ENCODE peak calls at places on chromosomes 6 and 20, in eight cellular contexts. One of them, this sample, is unnamed.

GRCh38 chr6:154479388-154480143 is 30.9 kb downstream of the CNKSR3 start:
- DNase-seq in cardiac muscle cell: no peak
- DNase-seq in ascending aorta: no peak
- DNase-seq in stomach: no peak
- DNase-seq in heart left ventricle: no peak
- DNase-seq in natural killer cell: no peak
- DNase-seq in lower lobe of right lung: no peak
- DNase-seq in nephron progenitor cell: no peak
- DNase-seq in this sample: no peak

GRCh38 chr6:56772737-56773184 is 130.1 kb upstream of the DST start:
- DNase-seq in cardiac muscle cell: no peak
- DNase-seq in ascending aorta: peak; percentile 26
- DNase-seq in stomach: no peak
- DNase-seq in heart left ventricle: peak; percentile 47
- DNase-seq in natural killer cell: no peak
- DNase-seq in lower lobe of right lung: no peak
- DNase-seq in nephron progenitor cell: no peak
- DNase-seq in this sample: no peak

GRCh38 chr20:4130404-4131189 is 115.2 kb upstream of the RNF24 start:
- DNase-seq in cardiac muscle cell: no peak
- DNase-seq in ascending aorta: no peak
- DNase-seq in stomach: no peak
- DNase-seq in heart left ventricle: no peak
- DNase-seq in natural killer cell: no peak
- DNase-seq in lower lobe of right lung: no peak
- DNase-seq in nephron progenitor cell: no peak
- DNase-seq in this sample: no peak

GRCh38 chr6:168609026-168609685 is 168.2 kb downstream of the SMOC2 start:
- DNase-seq in cardiac muscle cell: no peak
- DNase-seq in ascending aorta: no peak
- DNase-seq in stomach: no peak
- DNase-seq in heart left ventricle: no peak
- DNase-seq in natural killer cell: no peak
- DNase-seq in lower lobe of right lung: no peak
- DNase-seq in nephron progenitor cell: no peak
- DNase-seq in this sample: no peak

GRCh38 chr6:44452725-44453124 is 65.2 kb downstream of the CDC5L start:
- DNase-seq in cardiac muscle cell: no peak
- DNase-seq in ascending aorta: no peak
- DNase-seq in stomach: no peak
- DNase-seq in heart left ventricle: no peak
- DNase-seq in natural killer cell: no peak
- DNase-seq in lower lobe of right lung: no peak
- DNase-seq in nephron progenitor cell: no peak
- DNase-seq in this sample: no peak

GRCh38 chr20:60903325-60903958 is 348.6 kb upstream of the CDH4 start:
- DNase-seq in cardiac muscle cell: no peak
- DNase-seq in ascending aorta: no peak
- DNase-seq in stomach: no peak
- DNase-seq in heart left ventricle: no peak
- DNase-seq in natural killer cell: no peak
- DNase-seq in lower lobe of right lung: no peak
- DNase-seq in nephron progenitor cell: no peak
- DNase-seq in this sample: no peak

GRCh38 chr20:47622118-47622665 is 120.5 kb downstream of the NCOA3 start:
- DNase-seq in cardiac muscle cell: no peak
- DNase-seq in ascending aorta: no peak
- DNase-seq in stomach: no peak
- DNase-seq in heart left ventricle: no peak
- DNase-seq in natural killer cell: no peak
- DNase-seq in lower lobe of right lung: no peak
- DNase-seq in nephron progenitor cell: no peak
- DNase-seq in this sample: no peak

GRCh38 chr20:7879883-7880282 is 60.4 kb downstream of the HAO1 start:
- DNase-seq in cardiac muscle cell: no peak
- DNase-seq in ascending aorta: no peak
- DNase-seq in stomach: no peak
- DNase-seq in heart left ventricle: no peak
- DNase-seq in natural killer cell: no peak
- DNase-seq in lower lobe of right lung: no peak
- DNase-seq in nephron progenitor cell: no peak
- DNase-seq in this sample: no peak

GRCh38 chr20:24134284-24134683 is 145.7 kb upstream of the GGTLC1 start:
- DNase-seq in cardiac muscle cell: no peak
- DNase-seq in ascending aorta: no peak
- DNase-seq in stomach: no peak
- DNase-seq in heart left ventricle: no peak
- DNase-seq in natural killer cell: no peak
- DNase-seq in lower lobe of right lung: no peak
- DNase-seq in nephron progenitor cell: no peak
- DNase-seq in this sample: no peak

GRCh38 chr20:49880177-49880576 is 35.2 kb downstream of the SPATA2 start:
- DNase-seq in cardiac muscle cell: no peak
- DNase-seq in ascending aorta: no peak
- DNase-seq in stomach: peak; percentile 84
- DNase-seq in heart left ventricle: no peak
- DNase-seq in natural killer cell: no peak
- DNase-seq in lower lobe of right lung: no peak
- DNase-seq in nephron progenitor cell: no peak
- DNase-seq in this sample: no peak

GRCh38 chr6:3194535-3195376 is 32.7 kb downstream of the TUBB2B start:
- DNase-seq in cardiac muscle cell: peak; percentile 5
- DNase-seq in ascending aorta: no peak
- DNase-seq in stomach: no peak
- DNase-seq in heart left ventricle: peak; percentile 31
- DNase-seq in natural killer cell: no peak
- DNase-seq in lower lobe of right lung: no peak
- DNase-seq in nephron progenitor cell: no peak
- DNase-seq in this sample: peak; percentile 48

GRCh38 chr20:63964412-63964811 is 5.3 kb downstream of the ZNF512B start:
- DNase-seq in cardiac muscle cell: no peak
- DNase-seq in ascending aorta: no peak
- DNase-seq in stomach: no peak
- DNase-seq in heart left ventricle: peak; percentile 31
- DNase-seq in natural killer cell: no peak
- DNase-seq in lower lobe of right lung: no peak
- DNase-seq in nephron progenitor cell: no peak
- DNase-seq in this sample: no peak

GRCh38 chr6:89360415-89360999 is 8.0 kb upstream of the UBE2J1 start:
- DNase-seq in cardiac muscle cell: no peak
- DNase-seq in ascending aorta: no peak
- DNase-seq in stomach: no peak
- DNase-seq in heart left ventricle: no peak
- DNase-seq in natural killer cell: no peak
- DNase-seq in lower lobe of right lung: no peak
- DNase-seq in nephron progenitor cell: no peak
- DNase-seq in this sample: no peak

GRCh38 chr6:48486876-48487275 is 375.9 kb upstream of the PTCHD4 start:
- DNase-seq in cardiac muscle cell: no peak
- DNase-seq in ascending aorta: no peak
- DNase-seq in stomach: no peak
- DNase-seq in heart left ventricle: no peak
- DNase-seq in natural killer cell: no peak
- DNase-seq in lower lobe of right lung: no peak
- DNase-seq in nephron progenitor cell: no peak
- DNase-seq in this sample: no peak

GRCh38 chr6:13378669-13379590 is 50.6 kb upstream of the TBC1D7 start:
- DNase-seq in cardiac muscle cell: no peak
- DNase-seq in ascending aorta: no peak
- DNase-seq in stomach: peak; percentile 69
- DNase-seq in heart left ventricle: no peak
- DNase-seq in natural killer cell: no peak
- DNase-seq in lower lobe of right lung: no peak
- DNase-seq in nephron progenitor cell: no peak
- DNase-seq in this sample: no peak

GRCh38 chr6:105397987-105398386 is 4.9 kb downstream of the PREP start:
- DNase-seq in cardiac muscle cell: peak; percentile 38
- DNase-seq in ascending aorta: no peak
- DNase-seq in stomach: no peak
- DNase-seq in heart left ventricle: no peak
- DNase-seq in natural killer cell: no peak
- DNase-seq in lower lobe of right lung: no peak
- DNase-seq in nephron progenitor cell: no peak
- DNase-seq in this sample: no peak

GRCh38 chr20:2864626-2865025 is 8.7 kb upstream of the PTPRA start:
- DNase-seq in cardiac muscle cell: no peak
- DNase-seq in ascending aorta: no peak
- DNase-seq in stomach: no peak
- DNase-seq in heart left ventricle: no peak
- DNase-seq in natural killer cell: no peak
- DNase-seq in lower lobe of right lung: no peak
- DNase-seq in nephron progenitor cell: no peak
- DNase-seq in this sample: no peak

GRCh38 chr20:2865630-2866029 is 7.7 kb upstream of the PTPRA start:
- DNase-seq in cardiac muscle cell: no peak
- DNase-seq in ascending aorta: no peak
- DNase-seq in stomach: no peak
- DNase-seq in heart left ventricle: no peak
- DNase-seq in natural killer cell: peak; percentile 57
- DNase-seq in lower lobe of right lung: no peak
- DNase-seq in nephron progenitor cell: no peak
- DNase-seq in this sample: no peak

GRCh38 chr20:2865101-2865500 is 8.2 kb upstream of the PTPRA start:
- DNase-seq in cardiac muscle cell: no peak
- DNase-seq in ascending aorta: no peak
- DNase-seq in stomach: no peak
- DNase-seq in heart left ventricle: no peak
- DNase-seq in natural killer cell: no peak
- DNase-seq in lower lobe of right lung: no peak
- DNase-seq in nephron progenitor cell: no peak
- DNase-seq in this sample: no peak

GRCh38 chr20:2867081-2867860 is 6.0 kb upstream of the PTPRA start:
- DNase-seq in cardiac muscle cell: no peak
- DNase-seq in ascending aorta: no peak
- DNase-seq in stomach: peak; percentile 48
- DNase-seq in heart left ventricle: no peak
- DNase-seq in natural killer cell: no peak
- DNase-seq in lower lobe of right lung: no peak
- DNase-seq in nephron progenitor cell: peak; percentile 21
- DNase-seq in this sample: no peak

GRCh38 chr20:2866236-2866635 is 7.0 kb upstream of the PTPRA start:
- DNase-seq in cardiac muscle cell: no peak
- DNase-seq in ascending aorta: no peak
- DNase-seq in stomach: no peak
- DNase-seq in heart left ventricle: no peak
- DNase-seq in natural killer cell: peak; percentile 60
- DNase-seq in lower lobe of right lung: no peak
- DNase-seq in nephron progenitor cell: no peak
- DNase-seq in this sample: no peak
- TF ChIP-seq CTCF in cardiac muscle cell: no peak
- TF ChIP-seq CTCF in ascending aorta: no peak
- TF ChIP-seq CTCF in stomach: no peak
- TF ChIP-seq CTCF in heart left ventricle: no peak
- TF ChIP-seq CTCF in natural killer cell: no peak
- TF ChIP-seq CTCF in lower lobe of right lung: no peak
- TF ChIP-seq CTCF in nephron progenitor cell: no peak
- TF ChIP-seq CTCF in this sample: no peak

GRCh38 chr6:99789767-99790166 is 183.1 kb downstream of the PRDM13 start:
- DNase-seq in cardiac muscle cell: no peak
- DNase-seq in ascending aorta: no peak
- DNase-seq in stomach: no peak
- DNase-seq in heart left ventricle: no peak
- DNase-seq in natural killer cell: no peak
- DNase-seq in lower lobe of right lung: no peak
- DNase-seq in nephron progenitor cell: no peak
- DNase-seq in this sample: no peak

DNA sequence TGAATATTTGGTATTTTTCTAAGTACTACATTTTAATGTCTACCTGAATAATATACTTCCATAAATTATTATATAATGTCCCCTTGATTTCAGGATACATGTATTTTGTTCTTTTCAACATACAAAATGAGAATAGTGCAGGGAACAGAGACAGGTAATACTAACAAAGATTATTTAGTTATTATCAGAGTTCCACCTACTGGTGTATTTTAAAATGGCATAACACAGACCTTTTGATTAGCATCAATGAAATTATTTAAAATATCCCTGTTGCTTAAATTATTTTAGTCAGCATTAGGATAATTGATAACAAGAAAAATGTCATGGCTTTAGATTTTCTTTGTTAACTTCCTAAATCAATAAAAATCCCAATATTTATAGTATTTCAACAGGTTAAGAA is 184.0 kb downstream of the PRDM13 start:
- DNase-seq in cardiac muscle cell: no peak
- DNase-seq in ascending aorta: no peak
- DNase-seq in stomach: no peak
- DNase-seq in heart left ventricle: no peak
- DNase-seq in natural killer cell: no peak
- DNase-seq in lower lobe of right lung: no peak
- DNase-seq in nephron progenitor cell: no peak
- DNase-seq in this sample: no peak
- TF ChIP-seq CTCF in cardiac muscle cell: no peak
- TF ChIP-seq CTCF in ascending aorta: no peak
- TF ChIP-seq CTCF in stomach: no peak
- TF ChIP-seq CTCF in heart left ventricle: no peak
- TF ChIP-seq CTCF in natural killer cell: no peak
- TF ChIP-seq CTCF in lower lobe of right lung: no peak
- TF ChIP-seq CTCF in nephron progenitor cell: no peak
- TF ChIP-seq CTCF in this sample: peak; percentile 60

DNA sequence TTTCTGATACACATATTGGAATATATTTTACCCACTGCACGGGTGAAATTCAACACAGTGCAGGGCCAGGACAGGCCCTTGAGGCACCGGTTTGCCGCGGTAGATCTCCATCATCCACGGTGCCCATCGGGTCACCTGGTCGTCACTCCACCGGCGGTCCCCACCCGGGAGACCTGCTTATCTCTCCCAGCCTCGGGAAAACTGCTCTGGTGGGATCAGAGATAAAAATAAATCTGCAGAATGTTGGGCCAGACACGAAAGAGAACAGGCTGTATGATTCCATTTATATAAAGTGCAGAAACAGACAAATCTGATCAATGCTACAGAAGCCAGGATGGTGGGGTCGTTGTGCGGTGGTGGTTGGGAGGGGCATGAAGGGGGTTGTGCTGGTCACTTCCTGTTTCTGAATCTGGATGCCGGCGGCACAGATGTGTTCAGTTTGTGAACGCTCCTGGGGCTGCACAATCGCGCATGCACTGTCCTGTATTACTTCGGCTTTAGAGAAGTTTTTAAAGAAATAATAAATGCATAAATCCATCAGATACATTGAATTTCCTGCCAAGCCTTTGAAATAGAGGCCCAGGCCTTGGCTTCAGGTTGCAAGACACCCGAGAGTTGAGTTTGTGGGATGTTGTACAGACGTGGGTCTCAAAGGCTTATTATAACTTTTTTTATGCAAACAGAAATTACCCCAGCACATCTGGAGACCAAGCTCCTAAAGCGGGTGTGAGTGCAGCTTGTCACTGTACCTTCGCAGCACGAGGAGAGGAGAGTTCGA is 54.3 kb downstream of the ANKRD60 start:
- DNase-seq in cardiac muscle cell: no peak
- DNase-seq in ascending aorta: no peak
- DNase-seq in stomach: no peak
- DNase-seq in heart left ventricle: no peak
- DNase-seq in natural killer cell: no peak
- DNase-seq in lower lobe of right lung: peak; percentile 32
- DNase-seq in nephron progenitor cell: no peak
- DNase-seq in this sample: no peak
- TF ChIP-seq CTCF in cardiac muscle cell: no peak
- TF ChIP-seq CTCF in ascending aorta: no peak
- TF ChIP-seq CTCF in stomach: no peak
- TF ChIP-seq CTCF in heart left ventricle: no peak
- TF ChIP-seq CTCF in natural killer cell: no peak
- TF ChIP-seq CTCF in lower lobe of right lung: no peak
- TF ChIP-seq CTCF in nephron progenitor cell: no peak
- TF ChIP-seq CTCF in this sample: no peak

GRCh38 chr6:159311618-159312017 is 142.4 kb downstream of the FNDC1 start:
- DNase-seq in cardiac muscle cell: no peak
- DNase-seq in ascending aorta: no peak
- DNase-seq in stomach: no peak
- DNase-seq in heart left ventricle: no peak
- DNase-seq in natural killer cell: no peak
- DNase-seq in lower lobe of right lung: no peak
- DNase-seq in nephron progenitor cell: no peak
- DNase-seq in this sample: no peak
- TF ChIP-seq CTCF in cardiac muscle cell: no peak
- TF ChIP-seq CTCF in ascending aorta: no peak
- TF ChIP-seq CTCF in stomach: no peak
- TF ChIP-seq CTCF in heart left ventricle: no peak
- TF ChIP-seq CTCF in natural killer cell: no peak
- TF ChIP-seq CTCF in lower lobe of right lung: no peak
- TF ChIP-seq CTCF in nephron progenitor cell: no peak
- TF ChIP-seq CTCF in this sample: no peak

This sample was measured in neural crest cell.